ENCODE peak calls at places on chromosomes 3 and 15, in six cellular contexts. W is fibroblast of pulmonary artery, O is substantia nigra, Z is astrocyte of the cerebellum, K is non-pigmented ciliary epithelial cell, E is GM20000. A is an unnamed sample.

GRCh38 chr3:49171119-49171774 is at the start of gene KLHDC8B:
- DNase-seq in W (peak; percentile 90), O (peak; percentile 50), Z (peak; percentile 42), K (peak; percentile 42), E (peak; percentile 94), A (peak; percentile 98)

GRCh38 chr3:100720423-100720822 is 11.1 kb downstream of the TFG start:
- DNase-seq in W (no peak), O (no peak), Z (no peak), K (no peak), E (no peak), A (peak; percentile 86)

GRCh38 chr15:84981711-84982300 is at the start of gene PDE8A:
- DNase-seq in W (peak; percentile 52), O (peak; percentile 75), Z (no peak), K (no peak), E (peak; percentile 80), A (peak; percentile 78)

GRCh38 chr15:86018679-86019078 is 61.0 kb upstream of the AGBL1 start:
- DNase-seq in W (no peak), O (no peak), Z (no peak), K (no peak), E (no peak), A (no peak)

GRCh38 chr3:58784425-58784824 is 117.9 kb upstream of the FAM3D start:
- DNase-seq in W (no peak), O (no peak), Z (no peak), K (no peak), E (no peak), A (no peak)

GRCh38 chr3:171950373-171950772 is 89.0 kb upstream of the FNDC3B start:
- DNase-seq in W (peak; percentile 52), O (no peak), Z (peak; percentile 50), K (no peak), E (no peak), A (peak; percentile 72)

GRCh38 chr15:70856884-70857546 is 3.1 kb upstream of the LARP6 start:
- DNase-seq in W (peak; percentile 99), O (peak; percentile 45), Z (peak; percentile 94), K (peak; percentile 95), E (no peak), A (no peak)

GRCh38 chr15:78492841-78493240 is 14.5 kb upstream of the HYKK start:
- DNase-seq in W (peak; percentile 18), O (no peak), Z (no peak), K (no peak), E (no peak), A (no peak)

GRCh38 chr3:18098960-18099587 is 326.1 kb downstream of the SATB1 start:
- DNase-seq in W (peak; percentile 56), O (no peak), Z (peak; percentile 56), K (peak; percentile 45), E (no peak), A (peak; percentile 69)

GRCh38 chr3:72636947-72637647 is 211.1 kb downstream of the SHQ1 start:
- DNase-seq in W (no peak), O (no peak), Z (no peak), K (no peak), E (no peak), A (no peak)

GRCh38 chr3:7075120-7075519 is 214.2 kb downstream of the GRM7 start:
- DNase-seq in W (no peak), O (no peak), Z (no peak), K (no peak), E (no peak), A (no peak)

GRCh38 chr3:159170436-159171003 is 368.7 kb downstream of the MFSD1 start:
- DNase-seq in W (no peak), O (no peak), Z (peak; percentile 15), K (no peak), E (no peak), A (no peak)

GRCh38 chr3:63656791-63657190 is 4.3 kb downstream of the SNTN start:
- DNase-seq in W (peak; percentile 47), O (no peak), Z (peak; percentile 16), K (peak; percentile 77), E (no peak), A (no peak)

GRCh38 chr15:31478781-31479221 is 152.2 kb downstream of the KLF13 start:
- DNase-seq in W (no peak), O (no peak), Z (no peak), K (no peak), E (no peak), A (peak; percentile 34)

GRCh38 chr3:66475386-66476020 is 25.3 kb downstream of the LRIG1 start:
- DNase-seq in W (no peak), O (no peak), Z (no peak), K (no peak), E (no peak), A (no peak)

GRCh38 chr3:48990636-48991421 is 788 bp downstream of the P4HTM start:
- DNase-seq in W (peak; percentile 20), O (peak; percentile 59), Z (no peak), K (no peak), E (peak; percentile 51), A (peak; percentile 84)

GRCh38 chr3:39414421-39414907 is 7.9 kb downstream of the RPSA start:
- DNase-seq in W (no peak), O (no peak), Z (no peak), K (no peak), E (no peak), A (peak; percentile 74)

GRCh38 chr15:93861956-93862741 is 369.2 kb upstream of the MCTP2 start:
- DNase-seq in W (no peak), O (no peak), Z (no peak), K (no peak), E (no peak), A (no peak)

GRCh38 chr3:123635717-123636116 is 50.9 kb upstream of the HACD2 start:
- DNase-seq in W (no peak), O (no peak), Z (peak; percentile 28), K (no peak), E (no peak), A (peak; percentile 17)

GRCh38 chr15:60673918-60674558 is 195.1 kb upstream of the ICE2 start:
- DNase-seq in W (peak; percentile 92), O (no peak), Z (peak; percentile 90), K (peak; percentile 78), E (no peak), A (no peak)

GRCh38 chr3:107193114-107193513 is 184.1 kb upstream of the CCDC54 start:
- DNase-seq in W (no peak), O (no peak), Z (no peak), K (no peak), E (no peak), A (no peak)

GRCh38 chr3:123758081-123758564 is 126.0 kb downstream of the MYLK start:
- DNase-seq in W (no peak), O (peak; percentile 11), Z (no peak), K (no peak), E (no peak), A (no peak)

GRCh38 chr3:54822206-54822605 is 105.7 kb downstream of the LRTM1 start:
- DNase-seq in W (peak; percentile 69), O (no peak), Z (peak; percentile 66), K (no peak), E (no peak), A (no peak)

GRCh38 chr3:191627064-191627463 is 166.1 kb downstream of the PYDC2 start:
- DNase-seq in W (no peak), O (peak; percentile 4), Z (no peak), K (no peak), E (no peak), A (no peak)